ENCODE peak calls at places on chromosomes 1 and 21, in ten cellular contexts. One of them, this sample, is unnamed.

GRCh38 chr21:34213959-34214358 is 140.6 kb downstream of the MRPS6 start:
- DNase-seq in activated CD4-positive, alpha-beta T cell treated with anti-CD3 and anti-CD28 coated beads, Interleukin-2, amount 50 U/mL, for 1 hour: no peak
- DNase-seq in NCI-H2171: no peak
- DNase-seq in HFF-Myc: no peak
- DNase-seq in GM23248: no peak
- DNase-seq in left ventricle myocardium superior: no peak
- DNase-seq in lower lobe of right lung: no peak
- DNase-seq in psoas muscle: no peak
- DNase-seq in AG10803: no peak
- DNase-seq in C1 segment of cervical spinal cord: no peak
- DNase-seq in this sample: no peak

GRCh38 chr1:181038399-181038873 is 4.7 kb downstream of the MR1 start:
- DNase-seq in activated CD4-positive, alpha-beta T cell treated with anti-CD3 and anti-CD28 coated beads, Interleukin-2, amount 50 U/mL, for 1 hour: peak; percentile 50
- DNase-seq in GM23248: peak; percentile 76
- DNase-seq in HFF-Myc: no peak
- DNase-seq in psoas muscle: peak; percentile 27
- DNase-seq in lower lobe of right lung: peak; percentile 60
- DNase-seq in left ventricle myocardium superior: peak; percentile 38
- DNase-seq in NCI-H2171: peak; percentile 14
- DNase-seq in C1 segment of cervical spinal cord: peak; percentile 13
- DNase-seq in AG10803: peak; percentile 54
- DNase-seq in this sample: peak; percentile 46

GRCh38 chr1:15618685-15619525 is 1.6 kb downstream of the DDI2 start:
- DNase-seq in NCI-H2171: no peak
- DNase-seq in left ventricle myocardium superior: no peak
- DNase-seq in activated CD4-positive, alpha-beta T cell treated with anti-CD3 and anti-CD28 coated beads, Interleukin-2, amount 50 U/mL, for 1 hour: no peak
- DNase-seq in psoas muscle: no peak
- DNase-seq in HFF-Myc: no peak
- DNase-seq in lower lobe of right lung: no peak
- DNase-seq in C1 segment of cervical spinal cord: no peak
- DNase-seq in AG10803: peak; percentile 92
- DNase-seq in GM23248: peak; percentile 84
- DNase-seq in this sample: no peak

GRCh38 chr1:61481313-61481712 is 243.6 kb downstream of the TM2D1 start:
- DNase-seq in lower lobe of right lung: no peak
- DNase-seq in activated CD4-positive, alpha-beta T cell treated with anti-CD3 and anti-CD28 coated beads, Interleukin-2, amount 50 U/mL, for 1 hour: no peak
- DNase-seq in C1 segment of cervical spinal cord: no peak
- DNase-seq in GM23248: peak; percentile 14
- DNase-seq in AG10803: no peak
- DNase-seq in left ventricle myocardium superior: no peak
- DNase-seq in HFF-Myc: no peak
- DNase-seq in psoas muscle: no peak
- DNase-seq in NCI-H2171: no peak
- DNase-seq in this sample: no peak

GRCh38 chr1:43302721-43303476 is 2.1 kb downstream of the TIE1 start:
- DNase-seq in lower lobe of right lung: peak; percentile 6
- DNase-seq in left ventricle myocardium superior: no peak
- DNase-seq in NCI-H2171: no peak
- DNase-seq in GM23248: peak; percentile 48
- DNase-seq in C1 segment of cervical spinal cord: no peak
- DNase-seq in psoas muscle: no peak
- DNase-seq in AG10803: no peak
- DNase-seq in activated CD4-positive, alpha-beta T cell treated with anti-CD3 and anti-CD28 coated beads, Interleukin-2, amount 50 U/mL, for 1 hour: no peak
- DNase-seq in HFF-Myc: no peak
- DNase-seq in this sample: no peak

GRCh38 chr1:217718873-217719272 is 87.7 kb downstream of the SPATA17 start:
- DNase-seq in NCI-H2171: no peak
- DNase-seq in GM23248: peak; percentile 23
- DNase-seq in left ventricle myocardium superior: no peak
- DNase-seq in HFF-Myc: no peak
- DNase-seq in psoas muscle: no peak
- DNase-seq in C1 segment of cervical spinal cord: no peak
- DNase-seq in lower lobe of right lung: no peak
- DNase-seq in activated CD4-positive, alpha-beta T cell treated with anti-CD3 and anti-CD28 coated beads, Interleukin-2, amount 50 U/mL, for 1 hour: no peak
- DNase-seq in AG10803: peak; percentile 29
- DNase-seq in this sample: no peak

GRCh38 chr1:46221749-46222148 is 18.6 kb downstream of the LURAP1 start:
- DNase-seq in left ventricle myocardium superior: no peak
- DNase-seq in lower lobe of right lung: no peak
- DNase-seq in C1 segment of cervical spinal cord: peak; percentile 80
- DNase-seq in HFF-Myc: no peak
- DNase-seq in psoas muscle: no peak
- DNase-seq in NCI-H2171: no peak
- DNase-seq in GM23248: no peak
- DNase-seq in activated CD4-positive, alpha-beta T cell treated with anti-CD3 and anti-CD28 coated beads, Interleukin-2, amount 50 U/mL, for 1 hour: no peak
- DNase-seq in AG10803: no peak
- DNase-seq in this sample: no peak

GRCh38 chr1:245771521-245772281 is 616.9 kb downstream of the KIF26B start:
- DNase-seq in activated CD4-positive, alpha-beta T cell treated with anti-CD3 and anti-CD28 coated beads, Interleukin-2, amount 50 U/mL, for 1 hour: no peak
- DNase-seq in AG10803: peak; percentile 97
- DNase-seq in C1 segment of cervical spinal cord: no peak
- DNase-seq in HFF-Myc: peak; percentile 56
- DNase-seq in left ventricle myocardium superior: no peak
- DNase-seq in NCI-H2171: no peak
- DNase-seq in psoas muscle: no peak
- DNase-seq in lower lobe of right lung: no peak
- DNase-seq in GM23248: peak; percentile 93
- DNase-seq in this sample: no peak

GRCh38 chr1:23650344-23650990 is 41.1 kb upstream of the RPL11 start:
- DNase-seq in C1 segment of cervical spinal cord: no peak
- DNase-seq in GM23248: no peak
- DNase-seq in activated CD4-positive, alpha-beta T cell treated with anti-CD3 and anti-CD28 coated beads, Interleukin-2, amount 50 U/mL, for 1 hour: no peak
- DNase-seq in psoas muscle: peak; percentile 49
- DNase-seq in HFF-Myc: no peak
- DNase-seq in NCI-H2171: no peak
- DNase-seq in AG10803: no peak
- DNase-seq in left ventricle myocardium superior: peak; percentile 80
- DNase-seq in lower lobe of right lung: no peak
- DNase-seq in this sample: no peak

GRCh38 chr1:45769261-45769932 is 18.9 kb upstream of the IPP start:
- DNase-seq in HFF-Myc: peak; percentile 40
- DNase-seq in lower lobe of right lung: no peak
- DNase-seq in GM23248: peak; percentile 70
- DNase-seq in psoas muscle: no peak
- DNase-seq in AG10803: peak; percentile 72
- DNase-seq in NCI-H2171: no peak
- DNase-seq in C1 segment of cervical spinal cord: no peak
- DNase-seq in left ventricle myocardium superior: no peak
- DNase-seq in activated CD4-positive, alpha-beta T cell treated with anti-CD3 and anti-CD28 coated beads, Interleukin-2, amount 50 U/mL, for 1 hour: no peak
- DNase-seq in this sample: no peak

GRCh38 chr1:157944666-157945280 is 48.7 kb upstream of the KIRREL1 start:
- DNase-seq in lower lobe of right lung: no peak
- DNase-seq in GM23248: no peak
- DNase-seq in NCI-H2171: no peak
- DNase-seq in AG10803: no peak
- DNase-seq in psoas muscle: no peak
- DNase-seq in activated CD4-positive, alpha-beta T cell treated with anti-CD3 and anti-CD28 coated beads, Interleukin-2, amount 50 U/mL, for 1 hour: no peak
- DNase-seq in HFF-Myc: no peak
- DNase-seq in C1 segment of cervical spinal cord: no peak
- DNase-seq in left ventricle myocardium superior: no peak
- DNase-seq in this sample: no peak

GRCh38 chr1:23452011-23452411 is 27.5 kb upstream of the TCEA3 start:
- DNase-seq in HFF-Myc: no peak
- DNase-seq in AG10803: peak; percentile 72
- DNase-seq in lower lobe of right lung: peak; percentile 90
- DNase-seq in activated CD4-positive, alpha-beta T cell treated with anti-CD3 and anti-CD28 coated beads, Interleukin-2, amount 50 U/mL, for 1 hour: peak; percentile 45
- DNase-seq in left ventricle myocardium superior: peak; percentile 47
- DNase-seq in psoas muscle: peak; percentile 52
- DNase-seq in C1 segment of cervical spinal cord: no peak
- DNase-seq in NCI-H2171: peak; percentile 52
- DNase-seq in GM23248: peak; percentile 58
- DNase-seq in this sample: peak; percentile 28

GRCh38 chr1:3186526-3186921 is 117.5 kb downstream of the PRDM16 start:
- DNase-seq in left ventricle myocardium superior: peak; percentile 85
- DNase-seq in AG10803: peak; percentile 44
- DNase-seq in NCI-H2171: no peak
- DNase-seq in lower lobe of right lung: peak; percentile 77
- DNase-seq in activated CD4-positive, alpha-beta T cell treated with anti-CD3 and anti-CD28 coated beads, Interleukin-2, amount 50 U/mL, for 1 hour: no peak
- DNase-seq in psoas muscle: peak; percentile 60
- DNase-seq in C1 segment of cervical spinal cord: no peak
- DNase-seq in GM23248: peak; percentile 52
- DNase-seq in HFF-Myc: no peak
- DNase-seq in this sample: no peak

GRCh38 chr1:152535774-152536173 is 21.5 kb downstream of the CRCT1 start:
- DNase-seq in AG10803: no peak
- DNase-seq in GM23248: no peak
- DNase-seq in NCI-H2171: no peak
- DNase-seq in HFF-Myc: no peak
- DNase-seq in activated CD4-positive, alpha-beta T cell treated with anti-CD3 and anti-CD28 coated beads, Interleukin-2, amount 50 U/mL, for 1 hour: no peak
- DNase-seq in psoas muscle: no peak
- DNase-seq in lower lobe of right lung: no peak
- DNase-seq in C1 segment of cervical spinal cord: no peak
- DNase-seq in left ventricle myocardium superior: no peak
- DNase-seq in this sample: no peak

GRCh38 chr1:53195913-53196484 is 625 bp upstream of the CPT2 start:
- DNase-seq in left ventricle myocardium superior: no peak
- DNase-seq in HFF-Myc: no peak
- DNase-seq in NCI-H2171: no peak
- DNase-seq in C1 segment of cervical spinal cord: no peak
- DNase-seq in lower lobe of right lung: no peak
- DNase-seq in psoas muscle: no peak
- DNase-seq in activated CD4-positive, alpha-beta T cell treated with anti-CD3 and anti-CD28 coated beads, Interleukin-2, amount 50 U/mL, for 1 hour: no peak
- DNase-seq in GM23248: peak; percentile 40
- DNase-seq in AG10803: no peak
- DNase-seq in this sample: no peak

GRCh38 chr1:221991221-221991620 is 249.3 kb upstream of the DUSP10 start:
- DNase-seq in left ventricle myocardium superior: no peak
- DNase-seq in NCI-H2171: no peak
- DNase-seq in lower lobe of right lung: no peak
- DNase-seq in activated CD4-positive, alpha-beta T cell treated with anti-CD3 and anti-CD28 coated beads, Interleukin-2, amount 50 U/mL, for 1 hour: no peak
- DNase-seq in GM23248: peak; percentile 58
- DNase-seq in HFF-Myc: no peak
- DNase-seq in AG10803: peak; percentile 73
- DNase-seq in psoas muscle: no peak
- DNase-seq in C1 segment of cervical spinal cord: no peak
- DNase-seq in this sample: no peak

GRCh38 chr1:228400237-228400651 is 6.4 kb downstream of the TRIM11 start:
- DNase-seq in left ventricle myocardium superior: no peak
- DNase-seq in activated CD4-positive, alpha-beta T cell treated with anti-CD3 and anti-CD28 coated beads, Interleukin-2, amount 50 U/mL, for 1 hour: no peak
- DNase-seq in lower lobe of right lung: no peak
- DNase-seq in AG10803: no peak
- DNase-seq in psoas muscle: no peak
- DNase-seq in NCI-H2171: no peak
- DNase-seq in HFF-Myc: no peak
- DNase-seq in GM23248: no peak
- DNase-seq in C1 segment of cervical spinal cord: no peak
- DNase-seq in this sample: no peak

GRCh38 chr1:228039986-228040385 is 33.2 kb downstream of the WNT3A start:
- DNase-seq in C1 segment of cervical spinal cord: no peak
- DNase-seq in HFF-Myc: no peak
- DNase-seq in AG10803: no peak
- DNase-seq in psoas muscle: no peak
- DNase-seq in lower lobe of right lung: no peak
- DNase-seq in GM23248: no peak
- DNase-seq in left ventricle myocardium superior: peak; percentile 9
- DNase-seq in NCI-H2171: no peak
- DNase-seq in activated CD4-positive, alpha-beta T cell treated with anti-CD3 and anti-CD28 coated beads, Interleukin-2, amount 50 U/mL, for 1 hour: no peak
- DNase-seq in this sample: no peak

GRCh38 chr1:153597206-153597605 is 15.7 kb downstream of the S100A16 start:
- DNase-seq in GM23248: peak; percentile 73
- DNase-seq in lower lobe of right lung: no peak
- DNase-seq in left ventricle myocardium superior: no peak
- DNase-seq in AG10803: no peak
- DNase-seq in NCI-H2171: no peak
- DNase-seq in C1 segment of cervical spinal cord: no peak
- DNase-seq in activated CD4-positive, alpha-beta T cell treated with anti-CD3 and anti-CD28 coated beads, Interleukin-2, amount 50 U/mL, for 1 hour: no peak
- DNase-seq in psoas muscle: no peak
- DNase-seq in HFF-Myc: no peak
- DNase-seq in this sample: no peak

GRCh38 chr1:16233431-16233830 is 3.6 kb downstream of the CPLANE2 start:
- DNase-seq in AG10803: no peak
- DNase-seq in HFF-Myc: no peak
- DNase-seq in lower lobe of right lung: peak; percentile 38
- DNase-seq in GM23248: no peak
- DNase-seq in C1 segment of cervical spinal cord: no peak
- DNase-seq in left ventricle myocardium superior: peak; percentile 16
- DNase-seq in activated CD4-positive, alpha-beta T cell treated with anti-CD3 and anti-CD28 coated beads, Interleukin-2, amount 50 U/mL, for 1 hour: no peak
- DNase-seq in NCI-H2171: no peak
- DNase-seq in psoas muscle: no peak
- DNase-seq in this sample: no peak

GRCh38 chr1:214416417-214417212 is 134.8 kb downstream of the PTPN14 start:
- DNase-seq in NCI-H2171: no peak
- DNase-seq in activated CD4-positive, alpha-beta T cell treated with anti-CD3 and anti-CD28 coated beads, Interleukin-2, amount 50 U/mL, for 1 hour: no peak
- DNase-seq in GM23248: peak; percentile 80
- DNase-seq in psoas muscle: no peak
- DNase-seq in AG10803: peak; percentile 55
- DNase-seq in C1 segment of cervical spinal cord: no peak
- DNase-seq in left ventricle myocardium superior: no peak
- DNase-seq in lower lobe of right lung: no peak
- DNase-seq in HFF-Myc: no peak
- DNase-seq in this sample: no peak

GRCh38 chr1:11178021-11179015 is 10.8 kb upstream of the ANGPTL7 start:
- DNase-seq in lower lobe of right lung: no peak
- DNase-seq in HFF-Myc: no peak
- DNase-seq in AG10803: peak; percentile 64
- DNase-seq in left ventricle myocardium superior: peak; percentile 68
- DNase-seq in C1 segment of cervical spinal cord: no peak
- DNase-seq in psoas muscle: no peak
- DNase-seq in GM23248: peak; percentile 75
- DNase-seq in activated CD4-positive, alpha-beta T cell treated with anti-CD3 and anti-CD28 coated beads, Interleukin-2, amount 50 U/mL, for 1 hour: no peak
- DNase-seq in NCI-H2171: peak; percentile 29
- DNase-seq in this sample: no peak

GRCh38 chr1:159854693-159855192 is 7.7 kb downstream of the VSIG8 start:
- DNase-seq in lower lobe of right lung: peak; percentile 93
- DNase-seq in C1 segment of cervical spinal cord: peak; percentile 72
- DNase-seq in NCI-H2171: peak; percentile 70
- DNase-seq in AG10803: peak; percentile 89
- DNase-seq in left ventricle myocardium superior: peak; percentile 95
- DNase-seq in HFF-Myc: no peak
- DNase-seq in psoas muscle: peak; percentile 86
- DNase-seq in GM23248: peak; percentile 95
- DNase-seq in activated CD4-positive, alpha-beta T cell treated with anti-CD3 and anti-CD28 coated beads, Interleukin-2, amount 50 U/mL, for 1 hour: peak; percentile 69
- DNase-seq in this sample: peak; percentile 41

GRCh38 chr1:15206418-15207030 is 40.5 kb upstream of the FHAD1 start:
- DNase-seq in AG10803: no peak
- DNase-seq in psoas muscle: no peak
- DNase-seq in activated CD4-positive, alpha-beta T cell treated with anti-CD3 and anti-CD28 coated beads, Interleukin-2, amount 50 U/mL, for 1 hour: no peak
- DNase-seq in lower lobe of right lung: no peak
- DNase-seq in left ventricle myocardium superior: no peak
- DNase-seq in C1 segment of cervical spinal cord: no peak
- DNase-seq in HFF-Myc: no peak
- DNase-seq in GM23248: no peak
- DNase-seq in NCI-H2171: no peak
- DNase-seq in this sample: no peak

GRCh38 chr1:117177376-117177775 is 33.4 kb downstream of the VTCN1 start:
- DNase-seq in AG10803: no peak
- DNase-seq in C1 segment of cervical spinal cord: no peak
- DNase-seq in HFF-Myc: no peak
- DNase-seq in left ventricle myocardium superior: no peak
- DNase-seq in activated CD4-positive, alpha-beta T cell treated with anti-CD3 and anti-CD28 coated beads, Interleukin-2, amount 50 U/mL, for 1 hour: no peak
- DNase-seq in NCI-H2171: no peak
- DNase-seq in lower lobe of right lung: no peak
- DNase-seq in GM23248: no peak
- DNase-seq in psoas muscle: no peak
- DNase-seq in this sample: no peak

GRCh38 chr1:26064591-26064990 is 2.8 kb downstream of the TRIM63 start:
- DNase-seq in AG10803: no peak
- DNase-seq in lower lobe of right lung: no peak
- DNase-seq in activated CD4-positive, alpha-beta T cell treated with anti-CD3 and anti-CD28 coated beads, Interleukin-2, amount 50 U/mL, for 1 hour: no peak
- DNase-seq in psoas muscle: no peak
- DNase-seq in left ventricle myocardium superior: no peak
- DNase-seq in C1 segment of cervical spinal cord: no peak
- DNase-seq in GM23248: no peak
- DNase-seq in HFF-Myc: no peak
- DNase-seq in NCI-H2171: no peak
- DNase-seq in this sample: no peak

GRCh38 chr1:94126651-94127050 is 5.7 kb upstream of the ABCA4 start:
- DNase-seq in lower lobe of right lung: no peak
- DNase-seq in NCI-H2171: no peak
- DNase-seq in GM23248: peak; percentile 20
- DNase-seq in C1 segment of cervical spinal cord: no peak
- DNase-seq in AG10803: no peak
- DNase-seq in activated CD4-positive, alpha-beta T cell treated with anti-CD3 and anti-CD28 coated beads, Interleukin-2, amount 50 U/mL, for 1 hour: no peak
- DNase-seq in HFF-Myc: no peak
- DNase-seq in left ventricle myocardium superior: no peak
- DNase-seq in psoas muscle: no peak
- DNase-seq in this sample: no peak

GRCh38 chr1:72986591-72987290 is 704.4 kb upstream of the NEGR1 start:
- DNase-seq in AG10803: no peak
- DNase-seq in left ventricle myocardium superior: no peak
- DNase-seq in C1 segment of cervical spinal cord: no peak
- DNase-seq in activated CD4-positive, alpha-beta T cell treated with anti-CD3 and anti-CD28 coated beads, Interleukin-2, amount 50 U/mL, for 1 hour: no peak
- DNase-seq in lower lobe of right lung: no peak
- DNase-seq in GM23248: no peak
- DNase-seq in HFF-Myc: no peak
- DNase-seq in psoas muscle: no peak
- DNase-seq in NCI-H2171: no peak
- DNase-seq in this sample: no peak